ENCODE peak calls at places on chromosomes 12 and 14, in four cellular contexts. I, L, U and A are unnamed samples.

GRCh38 chr14:60757617-60758016 is 23.1 kb downstream of the MNAT1 start:
- DNase-seq in I (no peak), L (peak; percentile 31), U (peak; percentile 57), A (no peak)

GRCh38 chr12:48532601-48533000 is 7.2 kb downstream of the OR8S1 start:
- DNase-seq in I (no peak), L (no peak), U (no peak), A (no peak)

GRCh38 chr12:93954160-93955112 is 193.9 kb upstream of the PLXNC1 start:
- DNase-seq in I (no peak), L (peak; percentile 11), U (peak; percentile 65), A (no peak)

GRCh38 chr14:37081220-37081619 is 91.2 kb downstream of the SLC25A21 start:
- DNase-seq in I (no peak), L (no peak), U (no peak), A (no peak)

GRCh38 chr12:104596128-104596799 is 139.5 kb downstream of the CHST11 start:
- DNase-seq in I (no peak), L (peak; percentile 87), U (peak; percentile 95), A (no peak)

GRCh38 chr12:3034067-3034750 is 43.0 kb upstream of the TSPAN9 start:
- DNase-seq in I (peak; percentile 64), L (peak; percentile 68), U (peak; percentile 59), A (no peak)

GRCh38 chr12:110091136-110091711 is 32.9 kb upstream of the IFT81 start:
- DNase-seq in I (no peak), L (no peak), U (no peak), A (no peak)

GRCh38 chr12:116087962-116088361 is 189.5 kb downstream of the MED13L start:
- DNase-seq in I (no peak), L (no peak), U (no peak), A (no peak)

GRCh38 chr14:54712371-54712998 is 145.6 kb downstream of the SAMD4A start:
- DNase-seq in I (no peak), L (no peak), U (peak; percentile 68), A (no peak)

GRCh38 chr12:109719123-109720022 is 5.7 kb downstream of the FAM222A start:
- DNase-seq in I (no peak), L (no peak), U (no peak), A (no peak)

GRCh38 chr14:34023824-34024767 is 73.2 kb upstream of the EGLN3 start:
- DNase-seq in I (no peak), L (no peak), U (no peak), A (no peak)

GRCh38 chr12:13380297-13380696 is 183.8 kb downstream of the EMP1 start:
- DNase-seq in I (no peak), L (no peak), U (no peak), A (no peak)

GRCh38 chr12:11965258-11965910 is 105.4 kb upstream of the BCL2L14 start:
- DNase-seq in I (no peak), L (no peak), U (no peak), A (no peak)

GRCh38 chr12:38892090-38892786 is 13.2 kb downstream of the CPNE8 start:
- DNase-seq in I (no peak), L (peak; percentile 74), U (peak; percentile 33), A (no peak)

GRCh38 chr12:27178723-27179398 is 65.2 kb upstream of the STK38L start:
- DNase-seq in I (no peak), L (peak; percentile 67), U (peak; percentile 27), A (no peak)

GRCh38 chr14:71206766-71207371 is 299.6 kb downstream of the PCNX1 start:
- DNase-seq in I (no peak), L (peak; percentile 90), U (peak; percentile 85), A (no peak)

GRCh38 chr14:93984987-93985410 is 8.6 kb upstream of the ASB2 start:
- DNase-seq in I (no peak), L (peak; percentile 90), U (peak; percentile 69), A (no peak)

GRCh38 chr12:67415473-67415872 is 146.3 kb downstream of the CAND1 start:
- DNase-seq in I (no peak), L (peak; percentile 29), U (peak; percentile 71), A (no peak)

GRCh38 chr14:23528555-23528954 is 23.0 kb downstream of the ZFHX2 start:
- DNase-seq in I (no peak), L (no peak), U (no peak), A (no peak)

GRCh38 chr14:54975856-54976255 is 51.0 kb downstream of the WDHD1 start:
- DNase-seq in I (no peak), L (no peak), U (peak; percentile 8), A (no peak)

GRCh38 chr12:482061-482460 is 22.3 kb downstream of the B4GALNT3 start:
- DNase-seq in I (no peak), L (no peak), U (peak; percentile 6), A (no peak)

GRCh38 chr12:89636054-89636775 is 72.4 kb downstream of the ATP2B1 start:
- DNase-seq in I (no peak), L (peak; percentile 38), U (no peak), A (no peak)

GRCh38 chr12:103994235-103994634 is 28.6 kb downstream of the TDG start:
- DNase-seq in I (no peak), L (no peak), U (no peak), A (no peak)

GRCh38 chr12:72141381-72141780 is 130.8 kb upstream of the TRHDE start:
- DNase-seq in I (no peak), L (no peak), U (peak; percentile 3), A (no peak)

GRCh38 chr14:51479584-51480305 is 172.0 kb upstream of the FRMD6 start:
- DNase-seq in I (no peak), L (peak; percentile 42), U (peak; percentile 86), A (no peak)

GRCh38 chr12:127008758-127009403 is 1258.1 kb upstream of the TMEM132C start:
- DNase-seq in I (no peak), L (no peak), U (no peak), A (no peak)

GRCh38 chr14:100041274-100041673 is 23.9 kb upstream of the EVL start:
- DNase-seq in I (no peak), L (no peak), U (no peak), A (no peak)

GRCh38 chr12:26090853-26091510 is 33.9 kb downstream of the BHLHE41 start:
- DNase-seq in I (no peak), L (peak; percentile 45), U (peak; percentile 30), A (no peak)